ENCODE peak calls at places on chromosomes 7 and 10, in five cellular contexts. M is OCI-LY7, F is RCC 7860, Y is IMR-90, Z is choroid plexus epithelial cell. K is an unnamed sample.

GRCh38 chr10:122441961-122442360 is 12.5 kb upstream of the ARMS2 start:
- DNase-seq in M (no peak), F (peak; percentile 85), Y (peak; percentile 77), Z (peak; percentile 63), K (peak; percentile 70)

GRCh38 chr10:97234403-97234802 is 48.6 kb upstream of the SLIT1 start:
- DNase-seq in M (peak; percentile 53), F (peak; percentile 32), Y (peak; percentile 64), Z (peak; percentile 74), K (peak; percentile 56)

GRCh38 chr7:145624618-145625017 is 492.0 kb upstream of the CNTNAP2 start:
- DNase-seq in M (no peak), F (peak; percentile 60), Y (no peak), Z (peak; percentile 58), K (no peak)

GRCh38 chr7:142519790-142520078 is 229.5 kb upstream of the PRSS1 start:
- DNase-seq in M (no peak), F (no peak), Y (no peak), Z (no peak), K (no peak)

GRCh38 chr10:84179059-84179710 is 5.6 kb downstream of the GPR15LG start:
- DNase-seq in M (peak; percentile 80), F (peak; percentile 96), Y (peak; percentile 27), Z (peak; percentile 14), K (peak; percentile 44)

GRCh38 chr7:46885167-46885566 is 696.7 kb downstream of the TNS3 start:
- DNase-seq in M (no peak), F (no peak), Y (no peak), Z (no peak), K (no peak)

GRCh38 chr10:89861584-89862287 is 160.3 kb downstream of the KIF20B start:
- DNase-seq in M (no peak), F (peak; percentile 26), Y (peak; percentile 42), Z (peak; percentile 52), K (peak; percentile 63)

GRCh38 chr10:117654105-117654504 is 111.6 kb downstream of the EMX2 start:
- DNase-seq in M (no peak), F (no peak), Y (no peak), Z (no peak), K (no peak)

GRCh38 chr10:32929634-32930033 is 28.4 kb downstream of the ITGB1 start:
- DNase-seq in M (no peak), F (peak; percentile 74), Y (no peak), Z (no peak), K (no peak)

GRCh38 chr10:48287417-48288391 is 13.2 kb upstream of the FRMPD2 start:
- DNase-seq in M (no peak), F (no peak), Y (no peak), Z (no peak), K (no peak)

GRCh38 chr7:7329321-7329720 is 147.0 kb downstream of the C1GALT1 start:
- DNase-seq in M (no peak), F (no peak), Y (no peak), Z (no peak), K (no peak)

GRCh38 chr7:140005754-140006503 is 56.8 kb downstream of the PARP12 start:
- DNase-seq in M (no peak), F (peak; percentile 29), Y (no peak), Z (peak; percentile 50), K (peak; percentile 22)

GRCh38 chr10:70681731-70682005 is 9.4 kb downstream of the ADAMTS14 start:
- DNase-seq in M (no peak), F (no peak), Y (no peak), Z (no peak), K (no peak)

GRCh38 chr10:113431807-113432206 is 121.0 kb upstream of the HABP2 start:
- DNase-seq in M (no peak), F (no peak), Y (no peak), Z (no peak), K (no peak)

GRCh38 chr10:113751116-113751728 is at the start of gene PLEKHS1:
- DNase-seq in M (no peak), F (peak; percentile 16), Y (no peak), Z (no peak), K (peak; percentile 87)

GRCh38 chr7:23476286-23477169 is 6.2 kb upstream of the IGF2BP3 start:
- DNase-seq in M (no peak), F (no peak), Y (no peak), Z (no peak), K (no peak)

GRCh38 chr10:91162495-91163268 is 57.8 kb upstream of the PCGF5 start:
- DNase-seq in M (peak; percentile 42), F (peak; percentile 24), Y (peak; percentile 40), Z (peak; percentile 40), K (peak; percentile 71)

GRCh38 chr7:108178393-108178792 is 48.2 kb upstream of the LAMB4 start:
- DNase-seq in M (no peak), F (no peak), Y (no peak), Z (no peak), K (no peak)

GRCh38 chr7:110090113-110090820 is 1000.7 kb upstream of the LRRN3 start:
- DNase-seq in M (peak; percentile 1), F (peak; percentile 41), Y (peak; percentile 37), Z (peak; percentile 77), K (peak; percentile 59)

GRCh38 chr10:73601486-73601921 is 10.4 kb upstream of the USP54 start:
- DNase-seq in M (no peak), F (peak; percentile 50), Y (peak; percentile 24), Z (peak; percentile 19), K (peak; percentile 26)

GRCh38 chr10:28985137-28985885 is 303.6 kb upstream of the LYZL1 start:
- DNase-seq in M (no peak), F (no peak), Y (no peak), Z (no peak), K (no peak)

GRCh38 chr10:6729967-6730366 is 149.9 kb upstream of the PRKCQ start:
- DNase-seq in M (no peak), F (no peak), Y (peak; percentile 64), Z (no peak), K (no peak)

GRCh38 chr7:1934017-1934416 is 263.9 kb downstream of the ELFN1 start:
- DNase-seq in M (no peak), F (no peak), Y (no peak), Z (no peak), K (no peak)

GRCh38 chr7:55325371-55325792 is 39.8 kb upstream of the LANCL2 start:
- DNase-seq in M (no peak), F (peak; percentile 44), Y (peak; percentile 95), Z (peak; percentile 92), K (peak; percentile 96)

GRCh38 chr10:125411724-125412123 is 251.4 kb upstream of the CTBP2 start:
- DNase-seq in M (no peak), F (peak; percentile 74), Y (peak; percentile 96), Z (peak; percentile 85), K (peak; percentile 92)

GRCh38 chr7:55786901-55787300 is 75.7 kb downstream of the SEPTIN14 start:
- DNase-seq in M (no peak), F (no peak), Y (no peak), Z (no peak), K (no peak)

GRCh38 chr7:36563706-36564325 is 160.5 kb downstream of the AOAH start:
- DNase-seq in M (no peak), F (no peak), Y (peak; percentile 36), Z (peak; percentile 58), K (peak; percentile 11)

GRCh38 chr7:106736508-106737201 is 75.7 kb upstream of the CCDC71L start:
- DNase-seq in M (peak; percentile 57), F (peak; percentile 64), Y (peak; percentile 83), Z (peak; percentile 93), K (peak; percentile 82)

GRCh38 chr10:122258136-122259074 is 12.7 kb upstream of the BTBD16 start:
- DNase-seq in M (no peak), F (peak; percentile 16), Y (peak; percentile 69), Z (peak; percentile 80), K (peak; percentile 60)

GRCh38 chr7:159064121-159064815 is 80.4 kb downstream of the VIPR2 start:
- DNase-seq in M (no peak), F (no peak), Y (no peak), Z (no peak), K (no peak)

GRCh38 chr10:96606216-96606615 is 19.4 kb upstream of the TM9SF3 start:
- DNase-seq in M (no peak), F (peak; percentile 77), Y (peak; percentile 10), Z (no peak), K (peak; percentile 90)

GRCh38 chr10:109456566-109457361 is 466.5 kb downstream of the XPNPEP1 start:
- DNase-seq in M (no peak), F (no peak), Y (no peak), Z (no peak), K (no peak)

GRCh38 chr10:102677736-102678354 is 33.6 kb downstream of the TRIM8 start:
- DNase-seq in M (no peak), F (no peak), Y (no peak), Z (no peak), K (no peak)

GRCh38 chr7:27751888-27752660 is 12.1 kb downstream of the TAX1BP1 start:
- DNase-seq in M (no peak), F (no peak), Y (no peak), Z (no peak), K (peak; percentile 35)

GRCh38 chr10:111872591-111872990 is 311.0 kb downstream of the GPAM start:
- DNase-seq in M (no peak), F (no peak), Y (no peak), Z (no peak), K (no peak)

GRCh38 chr10:98852686-98853085 is 383.0 kb downstream of the HPSE2 start:
- DNase-seq in M (peak; percentile 1), F (no peak), Y (peak; percentile 0), Z (no peak), K (no peak)

GRCh38 chr10:84540617-84541288 is 212.4 kb downstream of the CCSER2 start:
- DNase-seq in M (peak; percentile 30), F (peak; percentile 33), Y (peak; percentile 44), Z (peak; percentile 64), K (peak; percentile 68)

GRCh38 chr10:114244126-114244525 is 5.1 kb downstream of the VWA2 start:
- DNase-seq in M (no peak), F (no peak), Y (no peak), Z (no peak), K (no peak)

GRCh38 chr7:39686261-39686924 is 63.0 kb downstream of the RALA start:
- DNase-seq in M (no peak), F (no peak), Y (peak; percentile 47), Z (no peak), K (peak; percentile 80)